ENCODE peak calls at places on chromosome 19, in eight cellular contexts. U is GDM1; V is adrenal gland; P is non-pigmented ciliary epithelial cell; X is NCI-H2081; H is activated naive CD4-positive, alpha-beta T cell; Q is EL; I is tibial nerve. T is an unnamed sample.

GRCh38 chr19:46995492-46995891 is 24.1 kb upstream of the NPAS1 start:
- DNase-seq in X (no peak), P (no peak), Q (no peak), V (no peak), I (no peak), U (no peak), H (no peak), T (no peak)

GRCh38 chr19:32865326-32865725 is 4.2 kb downstream of the SLC7A9 start:
- DNase-seq in X (no peak), H (no peak), V (no peak), Q (no peak), U (no peak), I (no peak), P (no peak), T (no peak)

GRCh38 chr19:18763674-18764590 is 27.2 kb downstream of the COMP start:
- DNase-seq in Q (peak; percentile 91), U (no peak), P (no peak), I (no peak), H (no peak), V (peak; percentile 77), X (no peak), T (peak; percentile 86)

GRCh38 chr19:13098291-13099072 is 4.2 kb downstream of the LYL1 start:
- DNase-seq in H (no peak), I (no peak), X (no peak), Q (peak; percentile 52), U (peak; percentile 73), V (no peak), P (no peak), T (no peak)

GRCh38 chr19:18496167-18496979 is 25.5 kb downstream of the ELL start:
- DNase-seq in P (no peak), V (no peak), X (no peak), I (no peak), U (peak; percentile 21), H (no peak), Q (peak; percentile 87), T (peak; percentile 77)

GRCh38 chr19:40229484-40229883 is 3.0 kb upstream of the CCNP start:
- DNase-seq in I (no peak), U (no peak), X (no peak), H (no peak), V (no peak), P (no peak), Q (peak; percentile 25), T (peak; percentile 65)

GRCh38 chr19:35347171-35347929 is at the start of gene FFAR1:
- DNase-seq in X (no peak), P (no peak), I (peak; percentile 37), V (no peak), H (no peak), U (peak; percentile 47), Q (no peak), T (no peak)

GRCh38 chr19:49142866-49143335 is 12.3 kb downstream of the HRC start:
- DNase-seq in I (peak; percentile 70), X (peak; percentile 60), Q (peak; percentile 95), V (peak; percentile 88), U (peak; percentile 84), H (peak; percentile 17), P (no peak), T (peak; percentile 85)

GRCh38 chr19:51712461-51713081 is 11.2 kb downstream of the HAS1 start:
- DNase-seq in U (no peak), H (no peak), Q (peak; percentile 55), X (no peak), I (no peak), V (no peak), P (no peak), T (peak; percentile 39)

GRCh38 chr19:11323601-11324078 is 15.8 kb downstream of the RAB3D start:
- DNase-seq in P (no peak), H (no peak), I (no peak), X (no peak), V (no peak), Q (no peak), U (no peak), T (no peak)

GRCh38 chr19:16969127-16969526 is 57.5 kb downstream of the CPAMD8 start:
- DNase-seq in U (no peak), Q (peak; percentile 19), I (peak; percentile 22), P (no peak), H (no peak), V (no peak), X (no peak), T (no peak)

GRCh38 chr19:4582112-4582553 is 22.6 kb upstream of the SEMA6B start:
- DNase-seq in H (no peak), P (no peak), U (no peak), X (no peak), Q (no peak), I (no peak), V (no peak), T (no peak)

GRCh38 chr19:49436381-49437017 is 4.8 kb downstream of the SLC17A7 start:
- DNase-seq in U (no peak), I (no peak), X (no peak), P (no peak), H (peak; percentile 7), V (no peak), Q (no peak), T (no peak)

GRCh38 chr19:47253467-47253881 is 2.9 kb upstream of the CCDC9 start:
- DNase-seq in U (no peak), I (no peak), P (peak; percentile 83), H (no peak), X (no peak), Q (peak; percentile 93), V (no peak), T (peak; percentile 83)

GRCh38 chr19:40813182-40813581 is 14.2 kb downstream of the EGLN2 start:
- DNase-seq in X (no peak), U (no peak), V (no peak), H (no peak), P (no peak), I (no peak), Q (no peak), T (no peak)

GRCh38 chr19:31408460-31409124 is 59.4 kb upstream of the TSHZ3 start:
- DNase-seq in H (no peak), X (no peak), I (no peak), P (peak; percentile 82), V (no peak), Q (peak; percentile 86), U (no peak), T (peak; percentile 77)

GRCh38 chr19:16594131-16594586 is 21.9 kb upstream of the SLC35E1 start:
- DNase-seq in H (peak; percentile 6), X (no peak), U (peak; percentile 22), I (no peak), V (no peak), Q (no peak), P (no peak), T (no peak)

T was measured in HFFc6.